ENCODE peak calls at places on chromosomes 13 and 19, in five cellular contexts. J, P, G, D and Q are unnamed samples.

GRCh38 chr19:33231511-33231910 is 5.9 kb upstream of the SLC7A10 start:
- DNase-seq in J (no peak), P (no peak), G (no peak), D (no peak), Q (no peak)

GRCh38 chr19:29014857-29015436 is 198.0 kb downstream of the UQCRFS1 start:
- DNase-seq in J (no peak), P (peak), G (no peak), D (no peak), Q (no peak)

GRCh38 chr19:51458051-51458645 is at the start of gene SIGLEC8:
- DNase-seq in J (no peak), P (no peak), G (no peak), D (no peak), Q (no peak)

GRCh38 chr19:7067716-7068115 is 1.8 kb upstream of the ZNF557 start:
- DNase-seq in J (no peak), P (no peak), G (no peak), D (no peak), Q (no peak)

GRCh38 chr13:100875392-100876043 is 200.9 kb upstream of the TMTC4 start:
- DNase-seq in J (no peak), P (peak), G (no peak), D (no peak), Q (peak)

GRCh38 chr13:75876371-75877050 is 240.4 kb downstream of the LMO7 start:
- DNase-seq in J (peak), P (peak), G (peak), D (peak), Q (peak)

GRCh38 chr13:42969558-42970172 is 22.4 kb downstream of the EPSTI1 start:
- DNase-seq in J (peak), P (peak), G (peak), D (peak), Q (peak)

GRCh38 chr13:59337070-59337469 is 826.7 kb downstream of the DIAPH3 start:
- DNase-seq in J (no peak), P (no peak), G (no peak), D (no peak), Q (no peak)

GRCh38 chr13:61908906-61909305 is 493.3 kb upstream of the PCDH20 start:
- DNase-seq in J (no peak), P (no peak), G (no peak), D (no peak), Q (no peak)

GRCh38 chr13:111283991-111284390 is 36.5 kb upstream of the TEX29 start:
- DNase-seq in J (no peak), P (no peak), G (no peak), D (no peak), Q (no peak)

GRCh38 chr19:56139847-56140582 is 1.1 kb upstream of the ZNF444 start:
- DNase-seq in J (no peak), P (no peak), G (no peak), D (no peak), Q (no peak)

GRCh38 chr19:23249911-23250649 is at the start of gene ZNF724:
- DNase-seq in J (peak), P (peak), G (peak), D (peak), Q (peak)